ENCODE peak calls at places on chromosomes 6 and 20, in five cellular contexts. R is occipital lobe; N is NT2/D1; K is stimulated activated CD4-positive, alpha-beta T cell treated with anti-CD3 and anti-CD28 coated beads, Interleukin-1b, Interleukin-23, amount 100 ng/mL, for 48 hours; B is T-helper 17 cell. F is an unnamed sample.

GRCh38 chr6:47922391-47922790 is 140.6 kb downstream of the OPN5 start:
- DNase-seq in N (no peak), K (no peak), R (peak), B (no peak), F (no peak)

GRCh38 chr6:139010674-139011073 is 17.9 kb upstream of the ABRACL start:
- DNase-seq in N (no peak), K (no peak), B (no peak), R (no peak), F (no peak)

GRCh38 chr20:38589351-38589750 is 8.4 kb downstream of the ADIG start:
- DNase-seq in R (no peak), B (no peak), N (no peak), K (no peak), F (no peak)

GRCh38 chr20:10611357-10611756 is 62.4 kb downstream of the JAG1 start:
- DNase-seq in B (no peak), K (no peak), R (no peak), N (no peak), F (no peak)

GRCh38 chr6:124962617-124963415 is 579 bp downstream of the RNF217 start:
- DNase-seq in B (no peak), R (peak), N (no peak), K (no peak), F (no peak)

GRCh38 chr6:142803027-142803426 is 141.9 kb downstream of the HIVEP2 start:
- DNase-seq in B (no peak), R (no peak), K (no peak), N (no peak), F (no peak)

GRCh38 chr6:56025785-56026184 is 150.4 kb upstream of the BMP5 start:
- DNase-seq in N (no peak), R (no peak), B (no peak), K (no peak), F (no peak)

GRCh38 chr6:141026504-141026903 is 1106.2 kb upstream of the GJE1 start:
- DNase-seq in N (no peak), R (no peak), B (no peak), K (no peak), F (no peak)

GRCh38 chr6:51805517-51805916 is 281.9 kb downstream of the PKHD1 start:
- DNase-seq in B (no peak), N (no peak), R (no peak), K (no peak), F (no peak)

GRCh38 chr6:168035661-168036616 is 38.5 kb downstream of the KIF25 start:
- DNase-seq in R (no peak), N (no peak), B (no peak), K (no peak), F (no peak)

GRCh38 chr20:56414842-56415765 is 3.0 kb downstream of the CASS4 start:
- DNase-seq in R (no peak), B (no peak), K (peak), N (no peak), F (no peak)

GRCh38 chr6:73234732-73235131 is 9.4 kb upstream of the KHDC1L start:
- DNase-seq in B (no peak), R (no peak), N (no peak), K (no peak), F (no peak)

GRCh38 chr6:41191569-41191968 is 9.4 kb downstream of the TREML2 start:
- DNase-seq in B (no peak), R (no peak), N (peak), K (peak), F (no peak)

GRCh38 chr6:12890171-12890790 is 173.7 kb downstream of the PHACTR1 start:
- DNase-seq in B (no peak), K (peak), N (peak), R (no peak), F (no peak)

GRCh38 chr6:29850011-29850553 is 22.5 kb downstream of the HLA-G start:
- DNase-seq in K (no peak), B (no peak), N (no peak), R (no peak), F (no peak)

GRCh38 chr6:107567643-107568042 is 77.7 kb downstream of the SOBP start:
- DNase-seq in B (no peak), N (no peak), K (no peak), R (no peak), F (no peak)

GRCh38 chr6:116327803-116328527 is 42.8 kb upstream of the DSE start:
- DNase-seq in K (no peak), R (no peak), B (no peak), N (peak), F (no peak)

GRCh38 chr6:134642217-134642616 is 307.7 kb downstream of the ALDH8A1 start:
- DNase-seq in N (no peak), B (no peak), K (no peak), R (no peak), F (no peak)

GRCh38 chr6:130129781-130130246 is 92.9 kb downstream of the SAMD3 start:
- DNase-seq in R (no peak), B (no peak), N (no peak), K (no peak), F (no peak)

GRCh38 chr20:58890454-58891075 is 38.0 kb downstream of the GNAS start:
- DNase-seq in B (peak), R (peak), N (no peak), K (peak), F (no peak)

GRCh38 chr6:63804381-63804956 is 168.9 kb downstream of the PHF3 start:
- DNase-seq in R (no peak), B (no peak), K (no peak), N (no peak), F (no peak)

GRCh38 chr6:50087231-50087954 is 37.7 kb upstream of the DEFB112 start:
- DNase-seq in B (no peak), R (no peak), K (no peak), N (no peak), F (no peak)

GRCh38 chr6:9851541-9852380 is 563.1 kb downstream of the TFAP2A start:
- DNase-seq in K (no peak), N (peak), B (no peak), R (no peak), F (no peak)

GRCh38 chr20:54062812-54063280 is 7.5 kb downstream of the BCAS1 start:
- DNase-seq in B (no peak), K (no peak), N (no peak), R (no peak), F (no peak)

GRCh38 chr6:11350294-11350693 is 117.8 kb upstream of the NEDD9 start:
- DNase-seq in N (no peak), R (no peak), K (no peak), B (no peak), F (no peak)

GRCh38 chr6:53066059-53066406 is 829 bp downstream of the FBXO9 start:
- DNase-seq in K (peak), N (no peak), B (peak), R (peak), F (no peak)

GRCh38 chr20:18727032-18727508 is 86.5 kb upstream of the SCP2D1 start:
- DNase-seq in K (no peak), R (no peak), N (no peak), B (no peak), F (no peak)

GRCh38 chr20:22768779-22769178 is 184.4 kb upstream of the FOXA2 start:
- DNase-seq in K (no peak), R (no peak), B (no peak), N (peak), F (no peak)

GRCh38 chr20:18016772-18017171 is 40.9 kb downstream of the OVOL2 start:
- DNase-seq in N (no peak), R (no peak), B (no peak), K (no peak), F (no peak)

GRCh38 chr6:112522600-112522999 is 175.5 kb downstream of the RFPL4B start:
- DNase-seq in B (no peak), N (no peak), K (no peak), R (no peak), F (no peak)

GRCh38 chr20:38173237-38174156 is 8.4 kb upstream of the TGM2 start:
- DNase-seq in N (no peak), K (no peak), R (peak), B (no peak), F (no peak)

GRCh38 chr20:13494019-13494418 is 144.7 kb downstream of the TASP1 start:
- DNase-seq in N (no peak), K (no peak), B (no peak), R (no peak), F (no peak)

GRCh38 chr6:44511126-44511525 is 123.6 kb downstream of the CDC5L start:
- DNase-seq in R (no peak), N (no peak), B (no peak), K (no peak), F (no peak)

GRCh38 chr6:160510199-160510598 is 153.9 kb downstream of the LPA start:
- DNase-seq in N (no peak), B (no peak), K (no peak), R (no peak), F (no peak)

GRCh38 chr20:40750541-40750940 is 61.5 kb upstream of the MAFB start:
- DNase-seq in N (no peak), K (no peak), B (no peak), R (no peak), F (no peak)

GRCh38 chr6:35801148-35801547 is 4.0 kb upstream of the LHFPL5 start:
- DNase-seq in B (no peak), R (no peak), N (no peak), K (no peak), F (no peak)

GRCh38 chr6:2186516-2186915 is 58.9 kb downstream of the GMDS start:
- DNase-seq in R (no peak), B (no peak), N (no peak), K (no peak), F (no peak)

GRCh38 chr6:27295301-27296079 is 16.6 kb downstream of the POM121L2 start:
- DNase-seq in K (no peak), R (no peak), N (no peak), B (no peak), F (no peak)